ENCODE peak calls at places on chromosomes 5 and 9, in eight cellular contexts. R, Z, Y, A, G, X, B and L are unnamed samples.

GRCh38 chr5:59588922-59589321 is 304.6 kb downstream of the PDE4D start:
- DNase-seq in R (no peak), B (no peak), G (no peak), A (no peak), Y (no peak), X (no peak), Z (no peak), L (no peak)

GRCh38 chr5:32092938-32093812 is 80.9 kb downstream of the GOLPH3 start:
- DNase-seq in Y (peak), X (peak), G (no peak), R (peak), A (peak), B (peak), Z (peak), L (peak)

GRCh38 chr9:72949918-72950325 is 2.9 kb downstream of the ALDH1A1 start:
- DNase-seq in Y (no peak), R (no peak), G (no peak), X (no peak), Z (no peak), A (no peak), B (no peak), L (no peak)

GRCh38 chr5:141484499-141485304 is at the start of gene PCDHGC4:
- DNase-seq in B (no peak), R (no peak), G (no peak), A (no peak), Z (no peak), Y (no peak), X (peak), L (no peak)

GRCh38 chr5:178353461-178353860 is 120.9 kb upstream of the PHYKPL start:
- DNase-seq in A (no peak), Z (no peak), X (no peak), B (no peak), G (no peak), Y (no peak), R (no peak), L (no peak)

GRCh38 chr9:73349476-73349875 is 197.8 kb downstream of the ANXA1 start:
- DNase-seq in Y (no peak), R (no peak), B (no peak), Z (no peak), X (no peak), G (no peak), A (no peak), L (no peak)

GRCh38 chr5:21774791-21775190 is 1078.4 kb downstream of the CDH12 start:
- DNase-seq in Y (no peak), B (no peak), Z (no peak), R (no peak), X (no peak), G (no peak), A (no peak), L (no peak)

GRCh38 chr5:39547548-39548154 is 122.9 kb upstream of the DAB2 start:
- DNase-seq in R (peak), Z (no peak), B (peak), X (no peak), Y (no peak), A (peak), G (no peak), L (peak)

GRCh38 chr9:136088481-136088938 is 6.6 kb downstream of the NACC2 start:
- DNase-seq in X (no peak), B (no peak), Z (peak), A (no peak), G (peak), Y (no peak), R (no peak), L (no peak)

GRCh38 chr5:174839196-174839595 is 114.8 kb downstream of the MSX2 start:
- DNase-seq in B (no peak), G (no peak), Z (no peak), A (no peak), X (no peak), Y (no peak), R (peak), L (no peak)